ENCODE peak calls at places on chromosomes 16 and 17, in four cellular contexts. U is activated T-cell treated with anti-CD3 and anti-CD28 coated beads, Interleukin-2, amount 50 U/mL, for 72 hours; W is left cardiac atrium; C is H7. R is an unnamed sample.

GRCh38 chr16:10646581-10647263 is 48.0 kb downstream of the TEKT5 start:
- DNase-seq in U (no peak), W (no peak), C (no peak), R (no peak)

GRCh38 chr16:88651276-88651988 is 579 bp upstream of the CYBA start:
- DNase-seq in U (peak), W (peak), C (no peak), R (peak)

GRCh38 chr17:49260011-49260921 is 29.7 kb upstream of the PHOSPHO1 start:
- DNase-seq in U (peak), W (peak), C (peak), R (no peak)

GRCh38 chr16:72995151-72995881 is 52.6 kb downstream of the ZFHX3 start:
- DNase-seq in U (peak), W (no peak), C (peak), R (no peak)

GRCh38 chr17:15351925-15352324 is 10.5 kb upstream of the TEKT3 start:
- DNase-seq in U (no peak), W (no peak), C (no peak), R (no peak)

GRCh38 chr17:38701504-38702165 is 3.4 kb upstream of the MLLT6 start:
- DNase-seq in U (peak), W (no peak), C (peak), R (no peak)

GRCh38 chr17:40686192-40686591 is 17.4 kb downstream of the KRT24 start:
- DNase-seq in U (no peak), W (no peak), C (no peak), R (no peak)

GRCh38 chr17:18314731-18315497 is at the start of the genes SMCR8 and TOP3A:
- DNase-seq in U (peak), W (peak), C (peak), R (peak)

GRCh38 chr16:77171750-77172635 is 19.0 kb upstream of the MON1B start:
- DNase-seq in U (peak), W (no peak), C (peak), R (peak)

GRCh38 chr16:22898874-22899348 is 84.9 kb downstream of the HS3ST2 start:
- DNase-seq in U (peak), W (peak), C (peak), R (no peak)

GRCh38 chr16:59878999-59879398 is 1144.9 kb upstream of the GOT2 start:
- DNase-seq in U (no peak), W (no peak), C (no peak), R (no peak)

GRCh38 chr16:66581246-66581952 is 2.1 kb downstream of the CMTM2 start:
- DNase-seq in U (no peak), W (no peak), C (no peak), R (no peak)

GRCh38 chr17:2892305-2892971 is 96.2 kb downstream of the RAP1GAP2 start:
- DNase-seq in U (peak), W (peak), C (no peak), R (peak)

GRCh38 chr17:29179232-29180036 is 764 bp downstream of the MYO18A start:
- DNase-seq in U (no peak), W (peak), C (peak), R (peak)

GRCh38 chr16:57020651-57021050 is 31.3 kb downstream of the NLRC5 start:
- DNase-seq in U (no peak), W (no peak), C (peak), R (no peak)

R was measured in SHP77 treated with DMSO at 0.1 percent for 48 hours.